ENCODE peak calls at places on chromosomes 4 and X, in five cellular contexts. J, P, K, Q and V are unnamed samples.

GRCh38 chr4:90357117-90357710 is 230.0 kb downstream of the CCSER1 start:
- DNase-seq in K (no peak), J (no peak), P (no peak), Q (no peak), V (no peak)

GRCh38 chr4:149121015-149121404 is 678.8 kb upstream of the NR3C2 start:
- DNase-seq in P (no peak), Q (no peak), K (no peak), J (no peak), V (no peak)

GRCh38 chr4:79237836-79238235 is 88.0 kb downstream of the NAA11 start:
- DNase-seq in K (no peak), P (no peak), J (no peak), Q (no peak), V (no peak)

GRCh38 chr4:128241425-128241913 is 46.1 kb downstream of the PGRMC2 start:
- DNase-seq in Q (no peak), J (no peak), P (no peak), K (no peak), V (no peak)

GRCh38 chr4:123893746-123894095 is 497.1 kb downstream of the SPRY1 start:
- DNase-seq in P (no peak), Q (no peak), J (no peak), K (no peak), V (no peak)

GRCh38 chrX:24259544-24260240 is 54.2 kb downstream of the SUPT20HL2 start:
- DNase-seq in K (peak), Q (no peak), P (peak), J (no peak), V (no peak)

GRCh38 chr4:165367040-165367439 is 11.8 kb upstream of the CPE start:
- DNase-seq in J (no peak), K (no peak), Q (no peak), P (no peak), V (no peak)

GRCh38 chr4:24210332-24210902 is 320.6 kb upstream of the PPARGC1A start:
- DNase-seq in Q (no peak), P (no peak), K (no peak), J (no peak), V (peak)

GRCh38 chr4:104015680-104016079 is 295.9 kb upstream of the TACR3 start:
- DNase-seq in P (no peak), K (no peak), J (no peak), Q (no peak), V (no peak)

GRCh38 chr4:108954880-108955279 is 192.0 kb upstream of the ETNPPL start:
- DNase-seq in Q (no peak), J (no peak), K (no peak), P (no peak), V (no peak)

GRCh38 chrX:38514014-38514854 is 47.1 kb upstream of the TSPAN7 start:
- DNase-seq in K (no peak), Q (no peak), P (no peak), J (no peak), V (no peak)

GRCh38 chr4:126916626-126917140 is 716.1 kb upstream of the INTU start:
- DNase-seq in J (no peak), K (no peak), Q (no peak), P (no peak), V (no peak)

GRCh38 chrX:67607436-67607835 is 63.6 kb downstream of the AR start:
- DNase-seq in K (no peak), J (no peak), P (no peak), Q (no peak), V (no peak)

GRCh38 chr4:5893013-5893580 is at the start of gene CRMP1:
- DNase-seq in K (peak), P (peak), Q (no peak), J (no peak), V (no peak)

GRCh38 chr4:100366213-100366612 is 151.6 kb downstream of the EMCN start:
- DNase-seq in K (no peak), Q (no peak), J (no peak), P (no peak), V (no peak)

GRCh38 chrX:47540754-47541538 is 20.1 kb upstream of the ARAF start:
- DNase-seq in J (no peak), P (peak), K (peak), Q (no peak), V (peak)
- TF ChIP-seq CTCF in J (no peak), P (peak), K (peak), Q (peak), V (peak)

GRCh38 chrX:129522184-129523059 is 868 bp downstream of the SMARCA1 start:
- DNase-seq in Q (no peak), P (peak), K (peak), J (no peak), V (peak)
- TF ChIP-seq CTCF in Q (no peak), P (peak), K (no peak), J (no peak), V (no peak)

DNA sequence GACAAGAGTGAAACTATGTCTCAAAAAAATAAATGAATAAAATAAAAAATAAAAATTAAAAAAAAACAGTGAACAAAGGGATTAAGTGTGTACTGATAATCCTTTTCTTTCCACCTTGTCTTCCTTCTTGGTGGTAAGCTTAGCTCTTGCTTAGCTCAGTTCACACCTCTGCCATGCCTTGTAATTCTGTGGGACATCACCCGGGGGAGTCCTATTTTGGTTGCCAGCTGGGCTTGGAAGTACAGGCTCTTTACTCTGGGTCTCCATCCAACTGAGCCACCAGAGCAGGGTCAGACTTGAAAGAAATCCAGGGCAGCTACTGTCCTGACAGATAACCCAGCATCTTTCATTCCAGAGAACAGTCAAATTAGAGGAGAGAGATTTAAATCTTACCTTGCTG is 204.2 kb upstream of the TEX13A start:
- DNase-seq in K (no peak), J (no peak), Q (no peak), P (no peak), V (no peak)
- TF ChIP-seq CTCF in K (no peak), J (no peak), Q (no peak), P (no peak), V (no peak)

GRCh38 chrX:112941209-112941788 is 100.7 kb upstream of the AMOT start:
- DNase-seq in Q (no peak), P (no peak), J (no peak), K (no peak), V (no peak)
- TF ChIP-seq CTCF in Q (no peak), P (no peak), J (no peak), K (no peak), V (no peak)

DNA sequence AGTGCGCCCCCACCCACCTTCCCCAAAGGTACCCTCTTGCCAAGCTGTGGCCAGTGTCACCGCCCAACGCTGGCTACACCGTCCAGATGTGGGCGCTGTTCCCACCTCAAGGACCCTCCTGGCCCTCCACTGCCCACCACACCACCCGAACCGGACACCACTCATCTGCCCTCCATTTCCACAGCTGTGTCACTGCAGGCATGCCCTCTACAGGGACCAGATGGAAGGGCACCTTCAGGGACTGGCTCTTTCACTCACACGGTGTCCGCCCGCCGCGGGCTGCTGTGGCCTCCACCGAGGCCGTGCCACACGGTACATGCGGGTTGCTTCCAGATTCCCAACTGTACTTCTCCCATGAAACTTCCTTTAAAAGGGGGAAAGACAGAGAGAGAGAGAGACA is 87.7 kb downstream of the FAM53A start:
- DNase-seq in K (no peak), J (peak), Q (no peak), P (no peak), V (peak)
- TF ChIP-seq CTCF in K (no peak), J (no peak), Q (no peak), P (no peak), V (no peak)

DNA sequence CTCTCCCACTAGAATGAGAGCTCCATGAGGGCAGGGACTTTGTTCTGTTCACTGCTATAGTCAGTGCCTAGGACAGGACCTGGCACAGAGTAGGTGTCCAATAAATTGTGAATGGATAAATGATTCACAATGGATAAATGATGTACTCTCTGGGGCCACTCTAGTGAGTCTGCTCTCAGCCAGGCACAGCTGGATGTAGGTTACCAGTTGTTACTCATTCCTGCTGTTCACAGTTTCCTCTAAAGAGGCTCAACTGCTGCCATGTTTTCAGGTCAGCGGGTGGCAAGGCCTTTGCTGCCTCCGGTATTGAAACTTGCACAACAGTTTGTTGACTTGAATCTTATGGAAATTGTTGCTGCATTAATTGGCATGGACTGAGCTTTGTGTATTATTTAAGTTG is 99.1 kb downstream of the NHSL2 start:
- DNase-seq in Q (no peak), K (no peak), J (no peak), P (no peak), V (no peak)
- TF ChIP-seq CTCF in Q (no peak), K (no peak), J (no peak), P (no peak), V (no peak)

DNA sequence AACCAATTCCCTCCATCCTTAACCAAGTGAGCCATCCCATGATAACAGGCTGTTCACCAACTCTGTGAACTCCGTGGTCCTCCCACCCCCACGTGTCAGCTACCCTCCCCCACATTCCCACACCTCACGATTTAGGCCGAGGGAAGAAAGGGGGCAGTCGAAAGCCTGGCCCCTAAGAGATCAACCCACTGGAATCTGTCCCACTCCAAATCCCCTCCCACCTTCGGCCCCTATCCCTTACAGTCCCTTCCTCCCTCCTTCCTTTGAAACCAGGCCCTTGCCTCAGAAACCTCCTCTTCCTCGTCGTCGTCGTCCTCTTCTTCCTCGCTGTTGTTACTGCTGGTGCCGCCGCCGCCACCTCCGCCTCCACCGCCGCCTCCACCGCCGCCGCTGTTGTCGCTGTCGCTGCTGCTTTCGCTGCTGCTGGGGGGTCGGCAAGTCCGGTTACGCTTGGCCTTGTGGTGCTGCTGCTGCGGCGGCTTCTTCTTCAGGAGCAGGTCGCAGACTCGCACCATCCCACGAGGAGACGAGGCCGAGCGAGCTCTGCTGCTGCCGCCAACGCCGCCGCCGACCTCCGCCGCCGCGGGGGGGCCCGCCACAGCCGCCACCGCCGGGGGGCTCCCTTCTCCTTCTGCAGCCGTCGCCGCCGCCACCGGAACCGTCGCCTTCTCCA is 467 bp downstream of the ANKRD17 start:
- DNase-seq in J (no peak), Q (no peak), P (no peak), K (no peak), V (no peak)
- TF ChIP-seq CTCF in J (no peak), Q (no peak), P (no peak), K (no peak), V (no peak)

DNA sequence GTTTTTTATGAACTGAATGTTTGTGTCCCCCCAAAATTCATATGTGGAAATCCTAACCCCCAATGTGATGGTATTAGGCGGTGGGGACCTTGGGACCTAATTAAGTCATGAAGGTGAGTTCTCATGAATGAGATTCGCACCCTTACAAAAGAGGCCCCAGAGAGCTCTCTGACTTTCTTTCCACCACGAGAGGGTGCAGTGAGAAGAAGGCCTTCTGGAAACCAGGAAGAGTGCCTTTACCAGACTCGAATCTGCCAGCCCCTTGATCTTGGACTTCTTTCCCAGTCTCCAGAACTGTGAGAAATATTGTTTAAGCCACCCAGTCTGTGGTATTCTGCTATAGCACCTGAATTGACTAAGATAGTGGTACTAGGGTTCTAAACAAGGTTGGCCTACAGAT is 40.8 kb downstream of the STK26 start:
- DNase-seq in P (no peak), Q (no peak), J (no peak), K (no peak), V (no peak)
- TF ChIP-seq CTCF in P (no peak), Q (no peak), J (no peak), K (no peak), V (no peak)